ENCODE peak calls at places on chromosomes 7 and 10, in ten cellular contexts. Y is GM10248; Z is ascending aorta; X is AG04449; F is coronary artery; K is activated CD8-positive, alpha-beta T cell treated with anti-CD3 and anti-CD28 coated beads for 36 hours; N is HFFc6; C is HCT116; U is Caco-2; R is cardiac fibroblast. M is an unnamed sample.
A peak's percentile ranks its signal among the peaks of the same experiment; 100 is the strongest.

GRCh38 chr7:7911339-7911738 is 57.3 kb upstream of the GLCCI1 start:
- DNase-seq in Y (no peak), R (peak; percentile 73), X (peak; percentile 88), C (no peak), K (no peak), N (peak; percentile 94), Z (no peak), F (no peak), U (peak; percentile 84), M (no peak)

GRCh38 chr7:112876877-112877276 is 86.7 kb upstream of the TMEM168 start:
- DNase-seq in F (no peak), Y (no peak), Z (no peak), C (no peak), K (no peak), R (peak; percentile 33), X (no peak), N (no peak), U (no peak), M (no peak)

GRCh38 chr10:6445671-6446278 is 134.3 kb downstream of the PRKCQ start:
- DNase-seq in K (peak; percentile 80), C (peak; percentile 18), F (no peak), U (peak; percentile 40), Z (no peak), R (peak; percentile 43), X (no peak), Y (peak; percentile 58), N (peak; percentile 13), M (no peak)

GRCh38 chr10:58985216-58985615 is 191.2 kb upstream of the PHYHIPL start:
- DNase-seq in C (no peak), F (no peak), N (no peak), U (no peak), Z (no peak), Y (no peak), X (no peak), R (no peak), K (no peak), M (no peak)

GRCh38 chr7:118288098-118288497 is 63.6 kb downstream of the ANKRD7 start:
- DNase-seq in X (no peak), C (no peak), Z (no peak), N (no peak), Y (no peak), F (no peak), K (no peak), U (no peak), R (no peak), M (no peak)

GRCh38 chr7:124403112-124403511 is 362.5 kb downstream of the GPR37 start:
- DNase-seq in C (no peak), N (no peak), R (no peak), K (no peak), X (no peak), Y (no peak), Z (no peak), U (no peak), F (no peak), M (no peak)

GRCh38 chr7:139972000-139972399 is 90.8 kb downstream of the PARP12 start:
- DNase-seq in F (no peak), X (no peak), R (no peak), Y (no peak), N (no peak), C (no peak), U (no peak), K (no peak), Z (no peak), M (no peak)

GRCh38 chr10:66505003-66505707 is 420.7 kb upstream of the LRRTM3 start:
- DNase-seq in Z (no peak), U (no peak), X (no peak), R (peak; percentile 7), Y (no peak), K (no peak), F (no peak), C (no peak), N (no peak), M (no peak)

GRCh38 chr7:41219276-41219675 is 483.6 kb downstream of the INHBA start:
- DNase-seq in N (no peak), Z (no peak), R (no peak), F (no peak), K (no peak), U (no peak), C (no peak), Y (no peak), X (no peak), M (no peak)

GRCh38 chr7:81887691-81888090 is 117.8 kb upstream of the HGF start:
- DNase-seq in X (no peak), Y (no peak), Z (no peak), N (no peak), U (no peak), K (no peak), F (no peak), R (no peak), C (no peak), M (no peak)

GRCh38 chr7:121525155-121525819 is 129.2 kb upstream of the FAM3C start:
- DNase-seq in N (no peak), U (no peak), Z (no peak), Y (no peak), R (no peak), F (no peak), K (no peak), X (no peak), C (no peak), M (no peak)

GRCh38 chr7:54719425-54719824 is 39.6 kb downstream of the SEC61G start:
- DNase-seq in Z (no peak), C (no peak), U (no peak), Y (no peak), K (no peak), F (no peak), X (no peak), N (no peak), R (no peak), M (no peak)

GRCh38 chr7:41769162-41769561 is 66.3 kb upstream of the INHBA start:
- DNase-seq in X (no peak), R (no peak), Y (no peak), F (no peak), K (no peak), U (no peak), Z (no peak), C (no peak), N (no peak), M (no peak)

GRCh38 chr7:74104702-74105101 is 21.1 kb downstream of the LIMK1 start:
- DNase-seq in U (no peak), C (peak; percentile 68), F (no peak), R (no peak), Z (no peak), K (no peak), X (no peak), N (no peak), Y (no peak), M (no peak)

GRCh38 chr7:30166155-30166840 is 31.5 kb downstream of the MTURN start:
- DNase-seq in Y (no peak), F (no peak), C (no peak), X (no peak), N (no peak), U (peak; percentile 44), R (no peak), Z (no peak), K (no peak), M (no peak)

GRCh38 chr7:30170460-30171197 is 35.8 kb downstream of the MTURN start:
- DNase-seq in Z (no peak), N (no peak), F (no peak), K (no peak), Y (no peak), C (no peak), X (no peak), U (no peak), R (peak; percentile 65), M (no peak)

GRCh38 chr7:30166841-30167235 is 32.1 kb downstream of the MTURN start:
- DNase-seq in Y (no peak), U (no peak), F (no peak), X (no peak), N (no peak), Z (no peak), R (no peak), K (no peak), C (no peak), M (no peak)

GRCh38 chr7:30169585-30169978 is 34.8 kb downstream of the MTURN start:
- DNase-seq in N (peak; percentile 63), C (no peak), Y (no peak), R (peak; percentile 27), F (no peak), Z (no peak), K (no peak), X (no peak), U (no peak), M (no peak)

DNA sequence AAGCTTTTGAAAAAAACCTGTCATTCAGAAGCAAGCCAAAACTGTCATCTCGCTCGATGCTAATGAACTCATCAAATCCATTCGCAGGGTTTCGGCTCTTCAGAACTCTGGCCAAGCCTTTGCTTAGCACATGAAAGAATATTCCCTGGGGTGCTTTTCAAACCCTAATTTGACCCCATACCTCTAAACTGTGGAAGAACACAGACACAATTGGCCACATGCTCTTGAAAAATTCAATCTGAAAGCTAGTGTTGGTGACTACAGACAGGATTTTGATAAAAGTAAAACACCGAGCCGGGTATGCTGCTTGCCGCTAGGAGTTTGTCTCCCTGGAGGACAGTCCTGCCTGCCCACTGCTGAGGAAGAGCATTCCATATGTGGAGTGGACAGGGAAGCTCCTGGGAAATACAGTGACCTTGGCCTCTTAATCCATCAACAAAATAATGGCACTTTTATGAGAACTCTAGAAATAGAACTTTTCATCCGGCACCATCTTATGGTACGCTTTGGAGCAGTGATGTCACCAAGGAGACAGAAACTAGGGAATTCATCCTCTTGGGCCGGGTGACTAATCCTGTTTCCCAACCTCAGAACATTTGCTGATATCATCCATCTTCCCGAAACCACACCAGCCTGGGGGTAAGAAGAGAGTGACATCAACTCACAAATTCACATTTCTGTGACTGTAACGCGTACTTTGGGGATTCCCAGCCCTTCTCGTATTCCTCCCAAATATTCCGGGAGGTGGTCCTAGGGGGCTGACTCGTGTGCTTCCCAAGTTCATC is 34.2 kb downstream of the MTURN start:
- DNase-seq in R (peak; percentile 91), Z (no peak), U (no peak), K (no peak), Y (no peak), X (peak; percentile 82), F (no peak), C (no peak), N (peak; percentile 94), M (peak; percentile 67)
- TF ChIP-seq CTCF in R (peak; percentile 25), Z (no peak), U (no peak), K (no peak), Y (no peak), X (no peak), F (no peak), C (no peak), N (peak; percentile 25), M (no peak)

GRCh38 chr10:61400524-61400923 is 52.7 kb downstream of the TMEM26 start:
- DNase-seq in R (peak; percentile 6), N (no peak), F (no peak), Z (no peak), C (no peak), K (no peak), Y (no peak), X (no peak), U (no peak), M (no peak)
- TF ChIP-seq CTCF in R (no peak), N (peak; percentile 45), F (no peak), Z (no peak), C (no peak), K (no peak), Y (no peak), X (no peak), U (no peak), M (no peak)

GRCh38 chr7:36509962-36510361 is 120.3 kb downstream of the ANLN start:
- DNase-seq in F (no peak), N (no peak), Z (no peak), C (no peak), X (no peak), Y (no peak), K (no peak), R (no peak), U (no peak), M (no peak)
- TF ChIP-seq CTCF in F (no peak), N (no peak), Z (no peak), C (no peak), X (no peak), Y (no peak), K (no peak), R (no peak), U (no peak), M (no peak)

GRCh38 chr10:117449636-117450035 is 74.4 kb upstream of the PDZD8 start:
- DNase-seq in X (no peak), K (no peak), U (no peak), R (no peak), F (no peak), N (no peak), Y (no peak), Z (no peak), C (peak; percentile 44), M (no peak)
- TF ChIP-seq CTCF in X (peak; percentile 12), K (no peak), U (no peak), R (peak; percentile 14), F (no peak), N (peak; percentile 52), Y (peak; percentile 5), Z (no peak), C (peak; percentile 96), M (peak; percentile 10)